ENCODE peak calls at places on chromosome 16, in nine cellular contexts. D is progenitor cell of endocrine pancreas, C is GM23338, G is endothelial cell, B is A549, J is fibroblast of mammary gland, V is lower leg skin, L is ascending aorta, A is cardiac fibroblast. T is an unnamed sample.

GRCh38 chr16:67034478-67034877 is 5.5 kb downstream of the CBFB start:
- DNase-seq in D (no peak), C (no peak), G (no peak), B (no peak), J (peak), V (no peak), L (no peak), A (peak), T (no peak)

GRCh38 chr16:781346-782010 is 6.7 kb downstream of the RPUSD1 start:
- DNase-seq in D (no peak), C (no peak), G (no peak), B (no peak), J (no peak), V (no peak), L (no peak), A (no peak), T (no peak)

GRCh38 chr16:48295493-48296281 is 48.3 kb upstream of the ABCC11 start:
- DNase-seq in D (no peak), C (no peak), G (no peak), B (no peak), J (no peak), V (no peak), L (no peak), A (no peak), T (no peak)

GRCh38 chr16:11256657-11257130 is 690 bp upstream of the SOCS1 start:
- DNase-seq in D (peak), C (peak), G (peak), B (peak), J (peak), V (peak), L (peak), A (peak), T (peak)

GRCh38 chr16:53912155-53912554 is 208.2 kb downstream of the FTO start:
- DNase-seq in D (no peak), C (no peak), G (no peak), B (no peak), J (no peak), V (no peak), L (no peak), A (no peak), T (no peak)

GRCh38 chr16:14300631-14301149 is 229.6 kb downstream of the MRTFB start:
- DNase-seq in D (no peak), C (peak), G (peak), B (peak), J (peak), V (peak), L (peak), A (peak), T (peak)

GRCh38 chr16:84710686-84711085 is 10.9 kb downstream of the USP10 start:
- DNase-seq in D (no peak), C (no peak), G (no peak), B (no peak), J (no peak), V (no peak), L (no peak), A (no peak), T (no peak)

GRCh38 chr16:2966043-2966802 is 2.1 kb downstream of the KREMEN2 start:
- DNase-seq in D (no peak), C (no peak), G (no peak), B (no peak), J (no peak), V (no peak), L (no peak), A (no peak), T (no peak)

GRCh38 chr16:1732071-1732470 is 26.1 kb downstream of the MAPK8IP3 start:
- DNase-seq in D (no peak), C (no peak), G (no peak), B (no peak), J (no peak), V (no peak), L (no peak), A (no peak), T (no peak)

GRCh38 chr16:72021043-72021442 is 12.5 kb downstream of the DHODH start:
- DNase-seq in D (peak), C (peak), G (peak), B (no peak), J (no peak), V (no peak), L (no peak), A (no peak), T (peak)
- TF ChIP-seq CTCF in D (peak), C (peak), G (peak), B (no peak), J (no peak), V (no peak), L (no peak), A (peak), T (peak)

DNA sequence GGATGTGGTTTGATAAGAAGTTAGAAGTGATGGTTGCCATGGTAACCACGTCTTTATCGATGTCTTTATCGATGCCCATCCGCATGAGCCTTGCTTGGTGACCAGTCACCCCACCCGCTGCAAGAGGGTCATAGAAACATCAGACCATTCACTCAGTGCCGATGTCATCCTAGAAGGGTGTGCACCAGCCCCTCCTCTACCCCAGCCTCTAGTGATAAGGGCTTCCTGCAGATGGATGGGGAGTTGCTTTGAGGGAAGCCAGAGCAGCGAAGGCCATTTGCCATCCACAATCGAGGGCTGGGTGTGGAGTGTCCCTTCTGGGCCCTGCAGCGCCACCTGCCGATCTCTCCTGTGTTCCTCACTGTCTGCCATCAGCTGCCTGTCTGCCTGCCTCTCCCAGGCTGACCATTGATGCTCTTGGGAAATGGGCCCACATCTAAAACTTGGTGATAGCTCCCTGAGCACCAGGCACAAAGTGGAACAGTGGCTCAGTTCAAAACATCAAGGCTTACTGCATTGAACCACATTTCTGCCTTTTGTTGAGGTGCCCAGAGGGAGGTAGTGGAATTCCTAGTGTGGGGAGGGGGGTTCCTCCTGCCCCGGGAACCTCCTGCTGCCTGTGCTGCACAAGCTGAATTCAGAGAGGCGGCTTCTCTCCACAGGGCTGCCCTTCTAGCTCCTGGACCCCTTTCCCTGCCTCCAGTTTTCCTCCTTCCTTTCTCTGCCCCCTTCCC is 8.9 kb downstream of the CALB2 start:
- DNase-seq in D (peak), C (peak), G (peak), B (peak), J (peak), V (no peak), L (no peak), A (peak), T (peak)
- TF ChIP-seq CTCF in D (peak), C (peak), G (peak), B (peak), J (peak), V (no peak), L (no peak), A (peak), T (peak)

DNA sequence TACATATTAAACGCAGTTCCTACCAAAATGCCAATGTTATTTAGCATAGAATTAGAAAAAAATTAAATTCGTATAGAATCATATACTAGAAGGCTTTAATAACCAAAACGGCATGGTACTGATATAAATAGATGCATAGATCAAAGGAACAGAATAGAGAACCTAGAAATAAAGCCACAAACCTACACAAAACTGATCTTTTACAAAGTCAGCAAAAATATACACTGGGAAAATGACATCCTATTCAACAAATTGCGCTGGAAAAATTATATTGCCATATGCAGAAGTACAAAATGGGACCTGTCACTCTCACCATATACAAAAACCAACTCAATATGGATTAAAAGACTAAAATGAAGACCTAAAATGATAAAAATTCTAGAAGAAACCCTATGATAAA is 1882.6 kb downstream of the TP53TG3F start:
- DNase-seq in D (no peak), C (no peak), G (no peak), B (no peak), J (no peak), V (no peak), L (no peak), A (no peak), T (no peak)
- TF ChIP-seq CTCF in D (no peak), C (no peak), G (no peak), B (no peak), J (no peak), V (no peak), L (no peak), A (no peak), T (no peak)

GRCh38 chr16:86554917-86555762 is at the start of gene MTHFSD:
- DNase-seq in D (peak), C (peak), G (peak), B (peak), J (peak), V (peak), L (peak), A (peak), T (peak)
- TF ChIP-seq CTCF in D (no peak), C (no peak), G (no peak), B (peak), J (no peak), V (no peak), L (no peak), A (no peak), T (no peak)

GRCh38 chr16:30934827-30935557 is 11.6 kb downstream of the FBXL19 start:
- DNase-seq in D (no peak), C (peak), G (peak), B (peak), J (peak), V (peak), L (no peak), A (peak), T (peak)
- TF ChIP-seq CTCF in D (peak), C (peak), G (peak), B (peak), J (peak), V (peak), L (peak), A (peak), T (peak)

GRCh38 chr16:86351041-86351784 is 159.1 kb upstream of the FOXF1 start:
- DNase-seq in D (no peak), C (no peak), G (no peak), B (no peak), J (no peak), V (no peak), L (no peak), A (no peak), T (no peak)

GRCh38 chr16:86347916-86348555 is 162.3 kb upstream of the FOXF1 start:
- DNase-seq in D (no peak), C (no peak), G (no peak), B (no peak), J (no peak), V (no peak), L (no peak), A (no peak), T (no peak)

GRCh38 chr16:86349338-86349900 is 160.9 kb upstream of the FOXF1 start:
- DNase-seq in D (no peak), C (no peak), G (no peak), B (no peak), J (no peak), V (no peak), L (no peak), A (no peak), T (no peak)

GRCh38 chr16:86353185-86353584 is 157.1 kb upstream of the FOXF1 start:
- DNase-seq in D (no peak), C (no peak), G (no peak), B (no peak), J (peak), V (no peak), L (no peak), A (no peak), T (no peak)

DNA sequence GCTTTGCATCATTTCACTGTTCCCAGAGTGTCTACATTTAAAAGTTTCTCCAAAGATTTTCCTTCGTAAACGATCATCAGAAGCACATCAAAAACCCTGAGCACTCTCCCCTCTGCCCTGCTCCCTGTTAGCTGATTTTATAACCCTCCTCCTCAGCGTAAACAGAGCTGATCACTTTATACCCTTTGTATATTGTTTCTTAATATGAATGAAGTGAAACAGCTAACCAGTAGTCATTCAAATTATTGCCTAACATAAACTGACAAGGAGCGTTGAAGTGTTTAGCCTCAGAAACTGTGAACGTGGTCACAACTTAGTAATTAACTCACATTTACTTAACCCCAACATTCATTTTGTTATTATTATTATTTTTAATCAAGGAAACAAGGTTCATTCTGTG is 160.0 kb upstream of the FOXF1 start:
- DNase-seq in D (no peak), C (no peak), G (no peak), B (no peak), J (no peak), V (no peak), L (no peak), A (no peak), T (no peak)
- TF ChIP-seq CTCF in D (no peak), C (no peak), G (no peak), B (no peak), J (no peak), V (no peak), L (no peak), A (no peak), T (no peak)

GRCh38 chr16:85894266-85894665 is 4.7 kb upstream of the IRF8 start:
- DNase-seq in D (no peak), C (peak), G (no peak), B (peak), J (no peak), V (peak), L (no peak), A (no peak), T (no peak)
- TF ChIP-seq CTCF in D (no peak), C (peak), G (no peak), B (peak), J (no peak), V (no peak), L (no peak), A (no peak), T (no peak)

GRCh38 chr16:71883849-71884638 is at the start of gene ZNF821:
- DNase-seq in D (peak), C (peak), G (peak), B (peak), J (peak), V (peak), L (peak), A (peak), T (peak)
- TF ChIP-seq CTCF in D (peak), C (no peak), G (peak), B (peak), J (no peak), V (no peak), L (peak), A (peak), T (peak)

GRCh38 chr16:68411086-68411485 is 37.2 kb downstream of the SMPD3 start:
- DNase-seq in D (no peak), C (no peak), G (no peak), B (no peak), J (no peak), V (no peak), L (no peak), A (no peak), T (no peak)
- TF ChIP-seq CTCF in D (no peak), C (no peak), G (no peak), B (no peak), J (no peak), V (no peak), L (no peak), A (no peak), T (no peak)

GRCh38 chr16:87062569-87063442 is 254.4 kb downstream of the C16orf95 start:
- DNase-seq in D (peak), C (peak), G (peak), B (peak), J (peak), V (peak), L (peak), A (peak), T (peak)
- TF ChIP-seq CTCF in D (peak), C (peak), G (peak), B (peak), J (peak), V (no peak), L (peak), A (peak), T (peak)

T was measured in nephron progenitor cell.